ENCODE peak calls at places on chromosomes 11 and 22, in five cellular contexts. One of them, this sample, is unnamed.

GRCh38 chr11:112523917-112524316 is 263.3 kb upstream of the PLET1 start:
- DNase-seq in brain microvascular endothelial cell: no peak
- DNase-seq in heart left ventricle: no peak
- DNase-seq in HCT116: no peak
- DNase-seq in endothelial cell: no peak
- DNase-seq in this sample: no peak

GRCh38 chr11:75031224-75031753 is 42.6 kb downstream of the NEU3 start:
- DNase-seq in brain microvascular endothelial cell: peak
- DNase-seq in heart left ventricle: peak
- DNase-seq in HCT116: no peak
- DNase-seq in endothelial cell: no peak
- DNase-seq in this sample: peak

GRCh38 chr11:2301631-2302272 is at the start of the genes C11orf21 and TSPAN32:
- DNase-seq in brain microvascular endothelial cell: no peak
- DNase-seq in heart left ventricle: peak
- DNase-seq in HCT116: no peak
- DNase-seq in endothelial cell: no peak
- DNase-seq in this sample: no peak

GRCh38 chr22:19890502-19891349 is 36.1 kb upstream of the GNB1L start:
- DNase-seq in brain microvascular endothelial cell: no peak
- DNase-seq in heart left ventricle: no peak
- DNase-seq in HCT116: no peak
- DNase-seq in endothelial cell: no peak
- DNase-seq in this sample: no peak

GRCh38 chr11:1522081-1522424 is 35.5 kb upstream of the MOB2 start:
- DNase-seq in brain microvascular endothelial cell: no peak
- DNase-seq in heart left ventricle: no peak
- DNase-seq in HCT116: no peak
- DNase-seq in endothelial cell: no peak
- DNase-seq in this sample: no peak

GRCh38 chr11:129374081-129374992 is 1.3 kb upstream of the BARX2 start:
- DNase-seq in brain microvascular endothelial cell: no peak
- DNase-seq in heart left ventricle: no peak
- DNase-seq in HCT116: no peak
- DNase-seq in endothelial cell: peak
- DNase-seq in this sample: no peak

GRCh38 chr22:43505896-43506295 is 94.1 kb downstream of the MPPED1 start:
- DNase-seq in brain microvascular endothelial cell: no peak
- DNase-seq in heart left ventricle: no peak
- DNase-seq in HCT116: no peak
- DNase-seq in endothelial cell: no peak
- DNase-seq in this sample: no peak

GRCh38 chr11:97739892-97740782 is 1280.6 kb upstream of the CNTN5 start:
- DNase-seq in brain microvascular endothelial cell: no peak
- DNase-seq in heart left ventricle: no peak
- DNase-seq in HCT116: no peak
- DNase-seq in endothelial cell: no peak
- DNase-seq in this sample: peak

GRCh38 chr11:122068096-122068495 is 47.9 kb downstream of the BLID start:
- DNase-seq in brain microvascular endothelial cell: no peak
- DNase-seq in heart left ventricle: no peak
- DNase-seq in HCT116: no peak
- DNase-seq in endothelial cell: no peak
- DNase-seq in this sample: no peak

GRCh38 chr11:69879734-69880005 is 60.5 kb upstream of the FGF3 start:
- DNase-seq in brain microvascular endothelial cell: no peak
- DNase-seq in heart left ventricle: no peak
- DNase-seq in HCT116: no peak
- DNase-seq in endothelial cell: no peak
- DNase-seq in this sample: no peak

GRCh38 chr22:38707346-38707745 is 1.6 kb downstream of the GTPBP1 start:
- DNase-seq in brain microvascular endothelial cell: no peak
- DNase-seq in heart left ventricle: no peak
- DNase-seq in HCT116: no peak
- DNase-seq in endothelial cell: no peak
- DNase-seq in this sample: peak

GRCh38 chr11:109112748-109113378 is 309.1 kb upstream of the C11orf87 start:
- DNase-seq in brain microvascular endothelial cell: no peak
- DNase-seq in heart left ventricle: no peak
- DNase-seq in HCT116: no peak
- DNase-seq in endothelial cell: no peak
- DNase-seq in this sample: no peak

GRCh38 chr11:14411818-14412217 is 52.8 kb upstream of the RRAS2 start:
- DNase-seq in brain microvascular endothelial cell: no peak
- DNase-seq in heart left ventricle: peak
- DNase-seq in HCT116: no peak
- DNase-seq in endothelial cell: no peak
- DNase-seq in this sample: no peak

GRCh38 chr11:125871391-125872137 is 15.9 kb upstream of the HYLS1 start:
- DNase-seq in brain microvascular endothelial cell: peak
- DNase-seq in heart left ventricle: no peak
- DNase-seq in HCT116: peak
- DNase-seq in endothelial cell: peak
- DNase-seq in this sample: no peak

GRCh38 chr22:23204125-23204488 is 23.8 kb downstream of the BCR start:
- DNase-seq in brain microvascular endothelial cell: no peak
- DNase-seq in heart left ventricle: no peak
- DNase-seq in HCT116: no peak
- DNase-seq in endothelial cell: no peak
- DNase-seq in this sample: no peak

GRCh38 chr11:99973993-99974392 is 713.1 kb upstream of the ARHGAP42 start:
- DNase-seq in brain microvascular endothelial cell: no peak
- DNase-seq in heart left ventricle: no peak
- DNase-seq in HCT116: no peak
- DNase-seq in endothelial cell: no peak
- DNase-seq in this sample: peak

DNA sequence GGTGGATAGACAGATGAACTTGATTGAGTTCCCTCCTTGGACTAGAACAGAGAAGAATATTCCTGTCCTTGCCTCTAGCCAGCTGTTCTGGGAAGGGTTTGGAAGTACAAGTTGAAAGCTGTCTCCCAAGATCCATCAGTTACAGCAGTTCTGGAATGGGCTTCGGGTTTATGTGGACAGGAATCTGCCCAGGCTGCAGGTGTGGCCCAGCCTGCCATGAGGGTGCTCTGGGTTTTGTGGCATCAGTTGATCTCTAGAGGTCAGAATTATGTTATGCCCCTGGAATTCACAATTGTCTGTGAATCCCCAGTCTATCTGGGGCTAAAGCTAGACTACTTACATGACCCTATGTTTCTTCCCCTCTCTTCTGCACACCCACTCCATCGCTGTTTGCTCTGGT is 4.9 kb upstream of the MICAL2 start:
- DNase-seq in brain microvascular endothelial cell: no peak
- DNase-seq in heart left ventricle: no peak
- DNase-seq in HCT116: no peak
- DNase-seq in endothelial cell: no peak
- DNase-seq in this sample: no peak
- TF ChIP-seq CTCF in brain microvascular endothelial cell: no peak
- TF ChIP-seq CTCF in heart left ventricle: no peak
- TF ChIP-seq CTCF in HCT116: no peak
- TF ChIP-seq CTCF in endothelial cell: no peak
- TF ChIP-seq CTCF in this sample: no peak

GRCh38 chr11:18027475-18027874 is 14.6 kb upstream of the SERGEF start:
- DNase-seq in brain microvascular endothelial cell: no peak
- DNase-seq in heart left ventricle: no peak
- DNase-seq in HCT116: no peak
- DNase-seq in endothelial cell: no peak
- DNase-seq in this sample: no peak
- TF ChIP-seq CTCF in brain microvascular endothelial cell: no peak
- TF ChIP-seq CTCF in heart left ventricle: no peak
- TF ChIP-seq CTCF in HCT116: no peak
- TF ChIP-seq CTCF in endothelial cell: no peak
- TF ChIP-seq CTCF in this sample: no peak

GRCh38 chr11:12496181-12497025 is 119.0 kb downstream of the PARVA start:
- DNase-seq in brain microvascular endothelial cell: no peak
- DNase-seq in heart left ventricle: no peak
- DNase-seq in HCT116: peak
- DNase-seq in endothelial cell: no peak
- DNase-seq in this sample: no peak
- TF ChIP-seq CTCF in brain microvascular endothelial cell: peak
- TF ChIP-seq CTCF in heart left ventricle: no peak
- TF ChIP-seq CTCF in HCT116: peak
- TF ChIP-seq CTCF in endothelial cell: no peak
- TF ChIP-seq CTCF in this sample: no peak

DNA sequence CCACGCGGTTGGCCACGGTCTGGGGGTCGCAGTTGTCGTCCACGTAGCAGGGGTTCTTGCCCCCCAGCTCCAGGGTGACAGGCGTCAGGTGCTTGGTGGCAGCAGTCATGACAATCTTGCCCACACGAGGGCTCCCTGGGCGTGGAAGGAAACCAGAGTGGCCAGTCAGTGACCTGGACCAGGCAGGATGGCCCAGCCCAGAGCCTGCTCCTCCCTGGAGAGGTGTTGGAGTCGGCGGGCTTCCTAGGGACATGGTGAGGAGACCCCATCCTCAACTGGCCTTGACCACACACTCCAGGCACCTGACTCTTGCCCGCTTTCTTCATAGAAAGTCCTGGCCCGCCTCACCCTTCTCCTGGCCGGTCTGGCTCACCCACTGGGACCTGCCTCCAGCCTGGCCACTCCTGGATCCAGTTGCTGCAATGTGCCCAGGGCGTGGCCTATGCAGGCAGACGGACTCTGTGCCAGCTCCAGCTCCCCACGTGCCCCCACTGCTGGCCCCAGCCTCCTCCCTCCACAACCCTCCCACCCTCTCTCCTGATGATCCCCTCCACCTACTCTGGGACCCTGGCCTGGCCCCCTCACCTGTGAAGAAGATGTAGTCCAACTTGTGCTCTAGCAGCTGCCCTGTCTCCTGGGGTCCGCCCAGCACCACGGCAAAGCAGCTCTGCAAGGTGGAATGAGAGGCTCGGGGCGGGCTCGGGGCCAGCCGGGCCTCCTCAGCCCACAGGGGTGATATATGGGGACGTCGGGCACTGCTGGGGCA is 8.7 kb downstream of the ALDH3B2 start:
- DNase-seq in brain microvascular endothelial cell: no peak
- DNase-seq in heart left ventricle: no peak
- DNase-seq in HCT116: no peak
- DNase-seq in endothelial cell: no peak
- DNase-seq in this sample: no peak
- TF ChIP-seq CTCF in brain microvascular endothelial cell: no peak
- TF ChIP-seq CTCF in heart left ventricle: no peak
- TF ChIP-seq CTCF in HCT116: peak
- TF ChIP-seq CTCF in endothelial cell: no peak
- TF ChIP-seq CTCF in this sample: peak

GRCh38 chr11:103257360-103257759 is 148.1 kb downstream of the DYNC2H1 start:
- DNase-seq in brain microvascular endothelial cell: peak
- DNase-seq in heart left ventricle: no peak
- DNase-seq in HCT116: peak
- DNase-seq in endothelial cell: no peak
- DNase-seq in this sample: no peak
- TF ChIP-seq CTCF in brain microvascular endothelial cell: peak
- TF ChIP-seq CTCF in heart left ventricle: no peak
- TF ChIP-seq CTCF in HCT116: peak
- TF ChIP-seq CTCF in endothelial cell: no peak
- TF ChIP-seq CTCF in this sample: peak